ENCODE peak calls at places on chromosome 18, in five cellular contexts. N, J, M, T and C are unnamed samples.
A peak's percentile ranks its signal among the peaks of the same experiment; 100 is the strongest.

GRCh38 chr18:24397131-24397693 is 412 bp downstream of the OSBPL1A start:
- DNase-seq in N (peak; percentile 48), J (peak; percentile 81), M (peak; percentile 67), T (peak; percentile 55), C (no peak)

GRCh38 chr18:5057348-5058012 is 139.6 kb downstream of the AKAIN1 start:
- DNase-seq in N (peak; percentile 78), J (peak; percentile 0), M (peak; percentile 57), T (peak; percentile 64), C (peak; percentile 71)

GRCh38 chr18:48794251-48794970 is 156.4 kb downstream of the SMAD7 start:
- DNase-seq in N (no peak), J (no peak), M (no peak), T (no peak), C (no peak)

GRCh38 chr18:59189746-59190145 is 30.2 kb upstream of the GRP start:
- DNase-seq in N (no peak), J (no peak), M (no peak), T (no peak), C (no peak)

GRCh38 chr18:33873127-33873526 is 295.1 kb downstream of the ASXL3 start:
- DNase-seq in N (no peak), J (no peak), M (no peak), T (no peak), C (no peak)

GRCh38 chr18:79988079-79988924 is at the start of gene TXNL4A:
- DNase-seq in N (peak; percentile 76), J (peak; percentile 80), M (peak; percentile 85), T (peak; percentile 92), C (peak; percentile 59)

GRCh38 chr18:10074122-10074521 is 160.3 kb downstream of the VAPA start:
- DNase-seq in N (no peak), J (no peak), M (no peak), T (peak; percentile 7), C (no peak)

GRCh38 chr18:35605686-35606417 is 24.3 kb downstream of the GALNT1 start:
- DNase-seq in N (no peak), J (peak; percentile 58), M (no peak), T (peak; percentile 26), C (no peak)

GRCh38 chr18:47968721-47969120 is 38.3 kb upstream of the SMAD2 start:
- DNase-seq in N (no peak), J (no peak), M (no peak), T (peak; percentile 7), C (no peak)

GRCh38 chr18:32049393-32050161 is 31.0 kb downstream of the RNF125 start:
- DNase-seq in N (no peak), J (no peak), M (peak; percentile 20), T (peak; percentile 37), C (no peak)

GRCh38 chr18:2657788-2658458 is 2.4 kb downstream of the SMCHD1 start:
- DNase-seq in N (no peak), J (peak; percentile 35), M (no peak), T (peak; percentile 89), C (no peak)

GRCh38 chr18:3005462-3005861 is 7.5 kb downstream of the LPIN2 start:
- DNase-seq in N (no peak), J (no peak), M (no peak), T (no peak), C (no peak)

GRCh38 chr18:35043207-35043606 is 2.0 kb downstream of the MAPRE2 start:
- DNase-seq in N (no peak), J (no peak), M (no peak), T (no peak), C (no peak)

GRCh38 chr18:48948112-48949050 is 2.4 kb downstream of the SMAD7 start:
- DNase-seq in N (peak; percentile 58), J (peak; percentile 55), M (peak; percentile 64), T (peak; percentile 20), C (peak; percentile 38)

GRCh38 chr18:76451475-76452331 is 43.3 kb downstream of the ZNF516 start:
- DNase-seq in N (peak; percentile 40), J (no peak), M (no peak), T (no peak), C (peak; percentile 36)
- TF ChIP-seq CTCF in N (no peak), J (no peak), M (no peak), T (no peak), C (no peak)

DNA sequence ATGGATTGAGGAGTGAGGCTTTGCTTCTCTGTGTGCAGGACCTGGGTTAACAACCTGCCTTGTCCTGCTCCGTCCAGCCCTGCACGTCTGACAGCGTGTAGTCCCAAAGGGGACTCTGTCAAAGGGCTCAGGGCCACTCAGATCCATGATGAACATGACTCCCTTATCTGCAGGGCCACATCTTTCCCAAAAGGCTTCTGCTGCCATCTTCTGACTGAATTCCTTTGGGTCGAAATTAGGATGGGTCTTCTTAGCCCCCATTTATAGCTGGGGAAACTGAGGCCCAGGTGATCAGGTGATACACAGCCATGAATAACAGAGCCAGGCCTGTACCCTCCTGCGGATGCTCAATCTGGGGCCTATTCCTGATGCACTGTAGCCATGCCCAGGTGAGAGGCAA is 109.2 kb downstream of the CELF4 start:
- DNase-seq in N (no peak), J (no peak), M (no peak), T (no peak), C (no peak)
- TF ChIP-seq CTCF in N (no peak), J (no peak), M (no peak), T (no peak), C (no peak)

DNA sequence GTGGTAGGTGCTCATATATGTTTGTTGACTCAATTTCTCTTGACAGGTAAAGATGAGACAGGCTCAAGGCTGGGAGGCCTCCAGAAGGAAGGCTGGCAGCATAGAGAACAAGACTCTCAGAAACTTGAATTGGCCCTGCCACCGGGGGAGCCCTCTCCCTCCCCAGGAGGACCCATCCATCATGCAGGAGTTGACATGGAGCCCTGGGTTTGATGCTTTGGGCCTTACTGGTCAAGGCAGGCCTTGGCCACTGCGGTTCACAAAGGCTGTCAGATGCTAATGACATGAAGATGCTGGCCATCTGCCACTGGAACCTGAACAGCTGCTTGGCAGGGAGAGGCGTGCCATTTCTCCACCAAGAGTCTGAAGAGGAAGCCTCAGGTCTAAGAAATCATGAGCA is 193.6 kb downstream of the MTCL1 start:
- DNase-seq in N (no peak), J (no peak), M (no peak), T (no peak), C (no peak)
- TF ChIP-seq CTCF in N (no peak), J (no peak), M (no peak), T (no peak), C (no peak)

GRCh38 chr18:63975632-63976031 is 5.8 kb downstream of the SERPINB8 start:
- DNase-seq in N (no peak), J (no peak), M (no peak), T (no peak), C (no peak)

GRCh38 chr18:63971320-63972071 is 1.6 kb downstream of the SERPINB8 start:
- DNase-seq in N (no peak), J (no peak), M (no peak), T (no peak), C (no peak)

GRCh38 chr18:63977040-63977439 is 7.2 kb downstream of the SERPINB8 start:
- DNase-seq in N (no peak), J (no peak), M (no peak), T (no peak), C (no peak)

GRCh38 chr18:63970803-63971191 is 916 bp downstream of the SERPINB8 start:
- DNase-seq in N (peak; percentile 19), J (peak; percentile 60), M (peak; percentile 36), T (peak; percentile 33), C (peak; percentile 21)

GRCh38 chr18:63974991-63975390 is 5.1 kb downstream of the SERPINB8 start:
- DNase-seq in N (no peak), J (peak; percentile 60), M (no peak), T (peak; percentile 50), C (no peak)
- TF ChIP-seq CTCF in N (no peak), J (no peak), M (no peak), T (peak; percentile 61), C (no peak)

DNA sequence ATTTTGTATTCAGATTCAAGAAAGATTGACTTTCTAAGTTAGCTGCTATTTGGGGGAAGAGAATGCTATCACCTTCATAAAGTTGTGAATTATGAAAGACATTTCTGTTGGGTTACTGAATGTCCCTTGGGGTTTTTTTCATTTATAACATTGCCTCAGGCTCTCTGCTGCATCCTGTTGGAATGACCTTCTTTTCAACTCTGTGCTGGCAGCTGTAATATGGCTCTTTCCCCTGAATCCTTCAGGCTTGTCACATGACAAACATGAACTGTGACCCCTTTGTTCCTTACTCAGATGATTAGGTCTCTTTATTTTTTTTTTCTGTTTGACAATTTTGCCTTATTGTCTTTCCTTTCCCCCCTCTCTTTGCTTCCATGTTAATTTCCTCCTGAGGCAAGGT is 159.8 kb downstream of the TAF4B start:
- DNase-seq in N (no peak), J (peak; percentile 55), M (no peak), T (peak; percentile 70), C (no peak)
- TF ChIP-seq CTCF in N (no peak), J (no peak), M (no peak), T (no peak), C (no peak)

GRCh38 chr18:12424252-12424651 is 16.5 kb downstream of the PRELID3A start:
- DNase-seq in N (no peak), J (no peak), M (no peak), T (no peak), C (no peak)

GRCh38 chr18:12423393-12423792 is 15.7 kb downstream of the PRELID3A start:
- DNase-seq in N (no peak), J (no peak), M (no peak), T (no peak), C (no peak)

GRCh38 chr18:12421732-12422131 is 14.0 kb downstream of the PRELID3A start:
- DNase-seq in N (no peak), J (no peak), M (no peak), T (no peak), C (no peak)

GRCh38 chr18:12423820-12424219 is 16.1 kb downstream of the PRELID3A start:
- DNase-seq in N (no peak), J (no peak), M (no peak), T (peak; percentile 33), C (no peak)

GRCh38 chr18:12422936-12423335 is 15.2 kb downstream of the PRELID3A start:
- DNase-seq in N (no peak), J (no peak), M (no peak), T (peak; percentile 23), C (no peak)
- TF ChIP-seq CTCF in N (no peak), J (no peak), M (no peak), T (peak; percentile 64), C (no peak)

GRCh38 chr18:54916507-54916906 is 42.8 kb downstream of the CCDC68 start:
- DNase-seq in N (no peak), J (no peak), M (no peak), T (no peak), C (no peak)
- TF ChIP-seq CTCF in N (no peak), J (no peak), M (no peak), T (peak; percentile 10), C (no peak)

DNA sequence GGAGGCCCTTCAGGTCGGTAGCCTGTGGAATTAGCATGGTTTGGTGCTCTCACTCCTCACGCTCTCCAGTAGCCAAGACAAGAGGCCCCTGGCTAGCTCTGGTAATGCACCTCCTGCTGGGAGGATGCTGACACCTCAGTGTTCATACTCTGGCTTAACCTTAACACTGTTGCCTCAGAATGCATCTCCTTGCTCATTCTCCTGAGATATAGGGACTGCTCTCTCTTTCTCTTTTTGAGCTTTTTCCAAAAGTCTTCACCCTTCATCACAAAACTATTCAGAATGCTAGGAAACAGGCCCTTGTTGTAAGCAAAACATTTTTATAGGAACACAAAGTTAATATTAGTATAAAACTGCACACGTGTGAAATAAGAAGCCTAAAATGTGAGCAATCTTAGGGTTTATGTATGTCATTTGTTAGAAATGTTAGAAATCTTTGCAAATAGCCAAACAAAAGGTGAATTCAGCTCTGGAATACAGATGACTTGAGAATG is 17.3 kb upstream of the IMPA2 start:
- DNase-seq in N (no peak), J (no peak), M (no peak), T (no peak), C (no peak)
- TF ChIP-seq CTCF in N (no peak), J (no peak), M (no peak), T (peak; percentile 35), C (no peak)